ENCODE peak calls at places on chromosomes 12 and 14, in five cellular contexts. One of them, this sample, is unnamed.

GRCh38 chr14:106605548-106606448 is 1079.4 kb downstream of the TMEM121 start:
- DNase-seq in GM23338: no peak
- DNase-seq in brain microvascular endothelial cell: no peak
- DNase-seq in fibroblast of mammary gland: no peak
- DNase-seq in IMR-90: no peak
- DNase-seq in this sample: no peak

GRCh38 chr14:88179725-88180124 is 143.3 kb downstream of the KCNK10 start:
- DNase-seq in brain microvascular endothelial cell: no peak
- DNase-seq in fibroblast of mammary gland: no peak
- DNase-seq in IMR-90: no peak
- DNase-seq in GM23338: no peak
- DNase-seq in this sample: no peak

GRCh38 chr12:25701290-25701689 is 148.2 kb upstream of the LMNTD1 start:
- DNase-seq in IMR-90: peak; percentile 81
- DNase-seq in brain microvascular endothelial cell: peak; percentile 93
- DNase-seq in GM23338: no peak
- DNase-seq in fibroblast of mammary gland: peak; percentile 83
- DNase-seq in this sample: no peak

GRCh38 chr12:117986705-117987469 is 18.1 kb upstream of the KSR2 start:
- DNase-seq in IMR-90: peak; percentile 17
- DNase-seq in GM23338: no peak
- DNase-seq in brain microvascular endothelial cell: peak; percentile 33
- DNase-seq in fibroblast of mammary gland: peak; percentile 86
- DNase-seq in this sample: no peak

GRCh38 chr12:48813464-48814312 is 4.6 kb upstream of the CACNB3 start:
- DNase-seq in fibroblast of mammary gland: peak; percentile 36
- DNase-seq in IMR-90: peak; percentile 50
- DNase-seq in GM23338: peak; percentile 89
- DNase-seq in brain microvascular endothelial cell: no peak
- DNase-seq in this sample: no peak

GRCh38 chr12:85580562-85581168 is 255.5 kb downstream of the RASSF9 start:
- DNase-seq in fibroblast of mammary gland: peak; percentile 60
- DNase-seq in brain microvascular endothelial cell: no peak
- DNase-seq in GM23338: no peak
- DNase-seq in IMR-90: no peak
- DNase-seq in this sample: no peak

GRCh38 chr12:47686645-47687240 is 19.1 kb downstream of the RPAP3 start:
- DNase-seq in fibroblast of mammary gland: peak; percentile 57
- DNase-seq in GM23338: peak; percentile 49
- DNase-seq in brain microvascular endothelial cell: peak; percentile 34
- DNase-seq in IMR-90: peak; percentile 67
- DNase-seq in this sample: peak; percentile 7

GRCh38 chr12:5246196-5246595 is 185.7 kb upstream of the NTF3 start:
- DNase-seq in GM23338: peak; percentile 88
- DNase-seq in IMR-90: no peak
- DNase-seq in brain microvascular endothelial cell: no peak
- DNase-seq in fibroblast of mammary gland: no peak
- DNase-seq in this sample: no peak

GRCh38 chr12:131751335-131751734 is 40.4 kb downstream of the SFSWAP start:
- DNase-seq in fibroblast of mammary gland: no peak
- DNase-seq in IMR-90: no peak
- DNase-seq in brain microvascular endothelial cell: no peak
- DNase-seq in GM23338: no peak
- DNase-seq in this sample: no peak

GRCh38 chr12:131747771-131748170 is 36.9 kb downstream of the SFSWAP start:
- DNase-seq in IMR-90: no peak
- DNase-seq in brain microvascular endothelial cell: no peak
- DNase-seq in fibroblast of mammary gland: no peak
- DNase-seq in GM23338: no peak
- DNase-seq in this sample: no peak

GRCh38 chr12:131745706-131746105 is 34.8 kb downstream of the SFSWAP start:
- DNase-seq in fibroblast of mammary gland: no peak
- DNase-seq in GM23338: no peak
- DNase-seq in IMR-90: no peak
- DNase-seq in brain microvascular endothelial cell: no peak
- DNase-seq in this sample: no peak

GRCh38 chr12:131749618-131750315 is 38.9 kb downstream of the SFSWAP start:
- DNase-seq in brain microvascular endothelial cell: no peak
- DNase-seq in IMR-90: no peak
- DNase-seq in GM23338: no peak
- DNase-seq in fibroblast of mammary gland: no peak
- DNase-seq in this sample: no peak

GRCh38 chr12:131747276-131747675 is 36.4 kb downstream of the SFSWAP start:
- DNase-seq in IMR-90: no peak
- DNase-seq in GM23338: no peak
- DNase-seq in fibroblast of mammary gland: peak; percentile 48
- DNase-seq in brain microvascular endothelial cell: no peak
- DNase-seq in this sample: no peak
- TF ChIP-seq CTCF in IMR-90: no peak
- TF ChIP-seq CTCF in GM23338: no peak
- TF ChIP-seq CTCF in fibroblast of mammary gland: no peak
- TF ChIP-seq CTCF in brain microvascular endothelial cell: no peak
- TF ChIP-seq CTCF in this sample: no peak

GRCh38 chr12:24535334-24536019 is 413.4 kb downstream of the BCAT1 start:
- DNase-seq in IMR-90: no peak
- DNase-seq in GM23338: no peak
- DNase-seq in brain microvascular endothelial cell: no peak
- DNase-seq in fibroblast of mammary gland: no peak
- DNase-seq in this sample: no peak
- H3K4me3 ChIP-seq in IMR-90: no peak overlapping the region
- H3K4me3 ChIP-seq in GM23338: no peak overlapping the region
- H3K4me3 ChIP-seq in brain microvascular endothelial cell: no peak overlapping the region
- H3K4me3 ChIP-seq in fibroblast of mammary gland: no peak overlapping the region
- H3K4me3 ChIP-seq in this sample: no peak overlapping the region

DNA sequence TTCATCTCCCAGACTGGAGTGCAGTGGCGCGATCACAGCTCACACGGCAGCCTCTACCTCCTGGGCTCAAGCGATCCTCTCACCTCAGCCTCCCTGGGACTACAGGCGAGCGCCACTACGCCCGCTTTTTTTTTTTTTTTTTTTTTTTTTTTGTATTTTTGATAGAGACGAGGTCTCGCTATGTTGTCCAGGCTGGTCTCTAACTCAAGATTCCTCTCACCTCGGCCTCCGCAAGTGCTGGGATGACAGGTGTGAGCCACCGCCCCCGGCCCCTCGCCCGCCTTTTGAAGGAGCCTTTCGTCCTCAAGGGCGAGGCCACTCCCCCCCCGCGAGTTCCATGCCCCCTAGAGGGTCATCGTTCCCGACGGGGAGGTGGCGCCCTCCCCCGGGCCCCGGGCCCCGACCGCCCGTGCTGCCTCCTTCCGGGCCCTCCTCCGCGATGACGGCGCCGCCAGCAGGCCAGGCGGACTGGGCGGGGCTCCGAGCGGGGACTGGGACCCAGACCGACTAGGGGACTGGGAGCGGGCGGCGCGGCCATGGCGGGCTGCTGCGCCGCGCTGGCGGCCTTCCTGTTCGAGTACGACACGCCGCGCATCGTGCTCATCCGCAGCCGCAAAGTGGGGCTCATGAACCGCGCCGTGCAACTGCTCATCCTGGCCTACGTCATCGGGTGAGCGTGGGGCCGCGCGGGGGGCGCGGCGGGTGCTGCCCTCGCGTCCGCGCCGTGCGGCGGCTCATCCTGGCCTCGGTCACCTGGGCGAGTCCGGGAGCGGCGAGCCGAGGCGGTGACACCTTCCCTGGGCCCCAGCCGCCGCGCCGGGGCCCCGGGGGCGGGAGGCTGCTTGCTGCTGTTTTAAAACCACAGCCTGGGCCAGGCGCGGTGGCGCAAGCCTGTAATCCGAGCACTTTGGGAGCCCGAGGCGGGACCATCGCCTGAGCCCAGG is at the start of gene P2RX4:
- DNase-seq in brain microvascular endothelial cell: peak; percentile 61
- DNase-seq in GM23338: peak; percentile 90
- DNase-seq in fibroblast of mammary gland: peak; percentile 65
- DNase-seq in IMR-90: peak; percentile 73
- DNase-seq in this sample: no peak
- TF ChIP-seq CTCF in brain microvascular endothelial cell: no peak
- TF ChIP-seq CTCF in GM23338: peak; percentile 60
- TF ChIP-seq CTCF in fibroblast of mammary gland: no peak
- TF ChIP-seq CTCF in IMR-90: peak; percentile 31
- TF ChIP-seq CTCF in this sample: peak; percentile 24

GRCh38 chr14:54650331-54651017 is 83.5 kb downstream of the SAMD4A start:
- DNase-seq in fibroblast of mammary gland: peak; percentile 83
- DNase-seq in GM23338: peak; percentile 35
- DNase-seq in brain microvascular endothelial cell: peak; percentile 76
- DNase-seq in IMR-90: peak; percentile 80
- DNase-seq in this sample: no peak

GRCh38 chr14:54652188-54652889 is 85.4 kb downstream of the SAMD4A start:
- DNase-seq in IMR-90: peak; percentile 100
- DNase-seq in brain microvascular endothelial cell: peak; percentile 98
- DNase-seq in GM23338: peak; percentile 97
- DNase-seq in fibroblast of mammary gland: peak; percentile 99
- DNase-seq in this sample: peak; percentile 99

GRCh38 chr14:54652890-54653201 is 85.9 kb downstream of the SAMD4A start:
- DNase-seq in brain microvascular endothelial cell: no peak
- DNase-seq in GM23338: no peak
- DNase-seq in fibroblast of mammary gland: no peak
- DNase-seq in IMR-90: no peak
- DNase-seq in this sample: no peak

GRCh38 chr14:54651018-54651351 is 84.1 kb downstream of the SAMD4A start:
- DNase-seq in fibroblast of mammary gland: no peak
- DNase-seq in GM23338: no peak
- DNase-seq in brain microvascular endothelial cell: no peak
- DNase-seq in IMR-90: no peak
- DNase-seq in this sample: no peak

GRCh38 chr14:54651649-54652048 is 84.7 kb downstream of the SAMD4A start:
- DNase-seq in GM23338: no peak
- DNase-seq in IMR-90: no peak
- DNase-seq in fibroblast of mammary gland: no peak
- DNase-seq in brain microvascular endothelial cell: no peak
- DNase-seq in this sample: no peak
- H3K4me3 ChIP-seq in GM23338: no peak overlapping the region
- H3K4me3 ChIP-seq in IMR-90: no peak overlapping the region
- H3K4me3 ChIP-seq in fibroblast of mammary gland: no peak overlapping the region
- H3K4me3 ChIP-seq in brain microvascular endothelial cell: no peak overlapping the region
- H3K4me3 ChIP-seq in this sample: no peak overlapping the region

DNA sequence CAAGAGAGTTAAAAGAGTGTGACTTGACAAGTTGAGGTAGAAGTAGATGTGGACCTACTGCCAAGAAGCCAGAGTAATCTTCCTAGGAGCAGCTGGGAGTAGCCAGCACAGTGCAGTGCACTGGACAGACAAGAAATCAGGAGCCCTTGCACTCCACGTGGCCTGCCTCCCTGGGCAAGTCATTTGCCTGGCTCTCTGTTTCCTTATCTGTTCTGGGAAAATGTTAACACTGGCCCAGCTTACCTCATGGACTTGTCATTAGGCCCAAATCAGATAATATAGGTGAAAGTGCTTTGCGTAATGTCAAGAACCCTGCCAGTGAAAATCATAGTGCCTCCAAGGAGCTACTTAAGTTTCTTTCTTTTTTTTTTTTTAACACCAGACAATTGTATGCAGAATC is 19.2 kb downstream of the SLC7A8 start:
- DNase-seq in GM23338: no peak
- DNase-seq in fibroblast of mammary gland: peak; percentile 51
- DNase-seq in IMR-90: no peak
- DNase-seq in brain microvascular endothelial cell: no peak
- DNase-seq in this sample: no peak
- TF ChIP-seq CTCF in GM23338: no peak
- TF ChIP-seq CTCF in fibroblast of mammary gland: no peak
- TF ChIP-seq CTCF in IMR-90: no peak
- TF ChIP-seq CTCF in brain microvascular endothelial cell: no peak
- TF ChIP-seq CTCF in this sample: no peak

GRCh38 chr14:99191663-99192621 is 80.1 kb downstream of the BCL11B start:
- DNase-seq in brain microvascular endothelial cell: peak; percentile 53
- DNase-seq in IMR-90: peak; percentile 13
- DNase-seq in GM23338: no peak
- DNase-seq in fibroblast of mammary gland: peak; percentile 46
- DNase-seq in this sample: peak; percentile 5
- H3K4me3 ChIP-seq in brain microvascular endothelial cell: peak overlapping the region; percentile 29
- H3K4me3 ChIP-seq in IMR-90: no peak overlapping the region
- H3K4me3 ChIP-seq in GM23338: no peak overlapping the region
- H3K4me3 ChIP-seq in fibroblast of mammary gland: no peak overlapping the region
- H3K4me3 ChIP-seq in this sample: peak overlapping the region; percentile 49

GRCh38 chr14:77799863-77800730 is at the start of gene ADCK1:
- DNase-seq in fibroblast of mammary gland: peak; percentile 69
- DNase-seq in GM23338: peak; percentile 87
- DNase-seq in IMR-90: peak; percentile 68
- DNase-seq in brain microvascular endothelial cell: peak; percentile 61
- DNase-seq in this sample: no peak
- TF ChIP-seq CTCF in fibroblast of mammary gland: peak; percentile 37
- TF ChIP-seq CTCF in GM23338: no peak
- TF ChIP-seq CTCF in IMR-90: peak; percentile 42
- TF ChIP-seq CTCF in brain microvascular endothelial cell: peak; percentile 70
- TF ChIP-seq CTCF in this sample: peak; percentile 64

DNA sequence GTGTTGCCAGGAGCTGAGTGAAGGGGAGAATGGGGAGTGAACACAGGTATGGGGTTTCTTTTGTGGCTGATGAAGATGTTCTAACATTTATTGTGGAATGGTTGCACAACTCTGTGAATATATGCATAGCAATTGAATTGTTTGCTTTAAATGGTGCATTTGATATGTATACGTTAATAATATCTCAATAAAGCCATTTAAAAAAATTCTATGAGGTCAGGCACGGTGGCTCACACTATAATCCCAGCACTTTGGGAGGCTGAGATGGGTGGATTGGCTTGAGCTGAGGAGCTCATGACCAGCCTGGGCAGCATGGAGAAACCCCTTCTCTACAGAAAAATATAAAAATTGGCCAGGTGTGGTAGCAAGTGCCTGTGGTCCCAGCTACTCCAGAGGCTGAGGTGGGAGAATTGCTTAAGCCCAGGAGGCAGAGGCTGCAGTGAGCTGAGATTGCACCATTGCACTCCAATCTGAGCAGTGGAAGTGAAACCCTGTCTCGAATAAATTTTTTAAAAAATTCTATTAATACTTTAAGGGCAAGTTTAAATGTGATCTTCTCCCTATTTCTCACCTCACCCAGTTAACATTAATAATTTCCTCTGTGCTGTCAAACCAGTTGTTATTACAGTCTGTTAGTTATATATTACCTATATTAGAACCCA is 65.3 kb downstream of the DENND5B start:
- DNase-seq in brain microvascular endothelial cell: no peak
- DNase-seq in fibroblast of mammary gland: no peak
- DNase-seq in GM23338: no peak
- DNase-seq in IMR-90: no peak
- DNase-seq in this sample: no peak
- H3K4me3 ChIP-seq in brain microvascular endothelial cell: no peak overlapping the region
- H3K4me3 ChIP-seq in fibroblast of mammary gland: no peak overlapping the region
- H3K4me3 ChIP-seq in GM23338: no peak overlapping the region
- H3K4me3 ChIP-seq in IMR-90: no peak overlapping the region
- H3K4me3 ChIP-seq in this sample: no peak overlapping the region

GRCh38 chr14:52286659-52287649 is 19.5 kb downstream of the PTGDR start:
- DNase-seq in GM23338: no peak
- DNase-seq in brain microvascular endothelial cell: no peak
- DNase-seq in fibroblast of mammary gland: peak; percentile 30
- DNase-seq in IMR-90: peak; percentile 21
- DNase-seq in this sample: no peak
- TF ChIP-seq CTCF in GM23338: no peak
- TF ChIP-seq CTCF in brain microvascular endothelial cell: no peak
- TF ChIP-seq CTCF in fibroblast of mammary gland: no peak
- TF ChIP-seq CTCF in IMR-90: no peak
- TF ChIP-seq CTCF in this sample: no peak

This sample was measured in AG04449.